ENCODE peak calls at places on chromosomes 5 and 9, in six cellular contexts. D, W, E, H, P and L are unnamed samples.

GRCh38 chr9:127267793-127268507 is 3.4 kb downstream of the GARNL3 start:
- DNase-seq in D (no peak), W (no peak), E (no peak), H (no peak), P (no peak), L (no peak)

GRCh38 chr9:34995288-34996060 is 5.9 kb downstream of the DNAJB5 start:
- DNase-seq in D (peak; percentile 55), W (no peak), E (no peak), H (no peak), P (no peak), L (no peak)

GRCh38 chr9:85016389-85016997 is 347.0 kb downstream of the NTRK2 start:
- DNase-seq in D (no peak), W (peak; percentile 22), E (no peak), H (no peak), P (peak; percentile 53), L (no peak)

GRCh38 chr5:55575815-55576583 is 41.2 kb upstream of the PLPP1 start:
- DNase-seq in D (peak; percentile 60), W (no peak), E (no peak), H (no peak), P (no peak), L (peak; percentile 14)

GRCh38 chr5:116492016-116492623 is 82.5 kb downstream of the SEMA6A start:
- DNase-seq in D (peak; percentile 89), W (peak; percentile 27), E (no peak), H (no peak), P (peak; percentile 30), L (peak; percentile 10)

GRCh38 chr5:172740483-172741205 is 30.4 kb downstream of the DUSP1 start:
- DNase-seq in D (peak; percentile 93), W (no peak), E (no peak), H (no peak), P (no peak), L (no peak)

GRCh38 chr5:95915999-95916686 is 45.5 kb downstream of the ELL2 start:
- DNase-seq in D (no peak), W (no peak), E (no peak), H (no peak), P (no peak), L (no peak)

GRCh38 chr5:127696688-127697087 is 6.5 kb upstream of the CCDC192 start:
- DNase-seq in D (peak; percentile 71), W (no peak), E (no peak), H (no peak), P (no peak), L (no peak)

GRCh38 chr9:38036359-38037084 is 32.5 kb downstream of the SHB start:
- DNase-seq in D (peak; percentile 67), W (no peak), E (no peak), H (no peak), P (no peak), L (no peak)

GRCh38 chr5:141839015-141839513 is 39.1 kb downstream of the PCDH1 start:
- DNase-seq in D (no peak), W (no peak), E (no peak), H (no peak), P (no peak), L (no peak)

GRCh38 chr5:157594675-157595074 is 19.1 kb upstream of the ADAM19 start:
- DNase-seq in D (no peak), W (no peak), E (no peak), H (no peak), P (no peak), L (no peak)
- H3K4me1 ChIP-seq in D (peaks cover 4% of the 10 kb centered on the region), W (peaks cover 23% of the 10 kb centered on the region), E (no peaks in the 10 kb centered on the region), H (peaks cover 35% of the 10 kb centered on the region), P (no peaks in the 10 kb centered on the region), L (peaks cover 4% of the 10 kb centered on the region)

GRCh38 chr5:33470544-33470943 is 29.8 kb downstream of the TARS1 start:
- DNase-seq in D (peak; percentile 60), W (peak; percentile 9), E (no peak), H (no peak), P (peak; percentile 44), L (no peak)
- H3K36me3 ChIP-seq in D (peaks cover 40% of the 10 kb centered on the region), W (no peaks in the 10 kb centered on the region), E (peaks cover 9% of the 10 kb centered on the region), H (peaks cover 12% of the 10 kb centered on the region), P (peaks cover 64% of the 10 kb centered on the region), L (peaks cover 18% of the 10 kb centered on the region)

DNA sequence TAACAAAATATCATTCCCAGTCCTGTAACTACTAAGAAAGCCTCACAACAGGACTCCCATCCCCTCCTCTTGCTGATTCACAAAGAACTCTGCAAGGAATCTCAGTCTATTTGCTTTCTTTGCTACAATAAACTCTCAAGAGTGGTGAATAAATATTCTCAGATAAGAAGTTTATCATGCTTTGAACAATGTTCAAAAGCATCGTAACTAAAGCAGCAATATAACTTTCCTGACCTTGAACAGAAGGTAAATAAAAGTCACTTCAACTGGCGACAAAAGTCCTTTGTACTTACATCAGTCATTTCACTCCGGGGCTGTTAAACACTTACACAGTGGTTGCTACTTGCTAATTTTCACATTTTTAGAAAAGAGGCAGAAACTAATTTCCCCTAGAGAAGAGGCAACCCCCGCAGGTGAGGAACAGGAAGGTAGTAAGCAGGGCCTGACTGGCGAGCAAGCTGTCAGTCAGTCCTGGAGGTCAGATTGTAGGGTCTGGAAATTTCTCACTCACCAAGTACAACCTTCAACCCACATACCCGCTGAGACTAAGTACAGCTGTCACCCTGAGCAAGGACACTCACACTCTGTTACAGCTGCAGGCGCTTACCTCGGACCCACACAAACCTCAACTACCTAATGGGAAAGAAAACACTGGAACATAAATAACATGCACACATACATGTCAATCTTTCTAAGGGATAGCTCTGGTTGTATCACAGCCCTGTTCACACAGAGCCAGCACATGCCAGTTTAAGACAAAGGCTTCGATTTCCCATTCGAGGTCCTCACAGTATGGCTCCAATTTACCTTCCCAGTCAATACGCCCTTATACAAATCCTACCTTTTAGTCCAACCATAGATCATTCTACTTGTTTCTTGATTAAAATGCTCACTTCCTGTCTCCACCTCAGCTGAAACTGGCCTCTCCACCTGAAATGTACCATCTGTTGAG is 104.6 kb upstream of the RETREG1 start:
- DNase-seq in D (no peak), W (no peak), E (no peak), H (no peak), P (peak; percentile 9), L (peak; percentile 85)
- H3K4me1 ChIP-seq in D (peaks cover 4% of the 10 kb centered on the region), W (no peaks in the 10 kb centered on the region), E (no peaks in the 10 kb centered on the region), H (no peaks in the 10 kb centered on the region), P (no peaks in the 10 kb centered on the region), L (no peaks in the 10 kb centered on the region)

GRCh38 chr5:154878642-154879335 is 20.4 kb downstream of the CNOT8 start:
- DNase-seq in D (no peak), W (no peak), E (no peak), H (no peak), P (no peak), L (no peak)

GRCh38 chr5:154868702-154869101 is 10.3 kb downstream of the CNOT8 start:
- DNase-seq in D (peak; percentile 8), W (no peak), E (no peak), H (no peak), P (peak; percentile 26), L (no peak)

GRCh38 chr5:154871732-154872131 is 13.3 kb downstream of the CNOT8 start:
- DNase-seq in D (no peak), W (no peak), E (no peak), H (no peak), P (no peak), L (no peak)

DNA sequence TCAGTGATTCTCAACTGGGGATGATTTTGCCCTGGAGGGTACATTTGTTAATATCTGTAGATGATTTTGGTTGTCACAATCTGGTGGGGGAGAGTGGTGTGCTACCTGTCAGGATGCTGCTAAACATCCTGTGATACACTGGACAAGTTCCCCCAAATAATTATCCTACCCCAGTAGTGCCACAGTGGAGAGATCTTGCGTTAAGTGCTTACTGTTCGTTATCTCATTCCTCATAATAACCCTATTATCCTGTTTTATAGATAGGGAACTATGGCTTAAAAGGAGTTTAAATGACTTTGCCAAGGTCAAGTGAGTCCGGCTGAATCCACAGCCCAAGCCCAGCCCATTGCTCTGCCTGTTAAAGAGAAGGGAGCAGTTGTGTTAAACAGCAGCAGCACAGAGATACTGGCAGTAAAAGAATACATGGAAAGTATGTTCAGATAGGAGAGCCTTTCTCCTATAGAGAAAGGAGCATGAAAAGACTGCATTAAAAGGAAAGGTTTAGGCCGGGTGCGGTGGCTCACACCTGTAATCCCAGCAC is 15.4 kb downstream of the CNOT8 start:
- DNase-seq in D (no peak), W (no peak), E (peak; percentile 37), H (no peak), P (no peak), L (no peak)
- H3K36me3 ChIP-seq in D (peaks cover 56% of the 10 kb centered on the region), W (peaks cover 26% of the 10 kb centered on the region), E (peaks cover 10% of the 10 kb centered on the region), H (peaks cover 23% of the 10 kb centered on the region), P (peaks cover 47% of the 10 kb centered on the region), L (peaks cover 12% of the 10 kb centered on the region)

GRCh38 chr9:68476889-68477288 is 63.8 kb downstream of the TMEM252 start:
- DNase-seq in D (no peak), W (no peak), E (no peak), H (no peak), P (no peak), L (no peak)

GRCh38 chr9:68482548-68482947 is 58.1 kb downstream of the TMEM252 start:
- DNase-seq in D (no peak), W (no peak), E (no peak), H (no peak), P (no peak), L (no peak)

DNA sequence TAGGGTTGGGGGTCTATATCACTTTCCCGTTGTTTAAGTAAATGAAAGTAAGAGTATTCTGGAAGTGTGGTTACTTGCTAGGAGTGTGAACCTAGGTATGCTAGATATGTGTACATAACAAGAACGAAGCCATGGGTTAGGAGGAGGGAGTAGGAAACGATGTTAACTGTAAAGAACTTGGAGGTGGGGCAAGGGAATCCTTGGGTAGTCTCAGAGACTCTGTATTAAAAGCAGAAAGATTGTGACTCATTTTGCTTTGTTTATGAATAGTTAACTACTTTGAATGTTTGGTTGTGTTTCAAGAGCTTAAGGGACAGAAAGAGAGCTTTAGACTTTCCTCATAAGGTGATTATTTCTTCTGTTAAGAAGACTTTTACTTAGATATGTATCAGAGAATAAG is 59.9 kb downstream of the TMEM252 start:
- DNase-seq in D (peak; percentile 52), W (no peak), E (no peak), H (no peak), P (no peak), L (no peak)
- H3K4me1 ChIP-seq in D (peaks cover 6% of the 10 kb centered on the region), W (no peaks in the 10 kb centered on the region), E (no peaks in the 10 kb centered on the region), H (no peaks in the 10 kb centered on the region), P (no peaks in the 10 kb centered on the region), L (no peaks in the 10 kb centered on the region)